ENCODE peak calls at places on chromosomes 13 and 19, in seven cellular contexts. A, R, D, N, J, M and G are unnamed samples.

GRCh38 chr19:6103217-6103644 is 7.1 kb downstream of the RFX2 start:
- DNase-seq in M (peak; percentile 81), A (peak; percentile 94), N (no peak), J (peak; percentile 99), R (no peak), D (peak; percentile 91), G (no peak)

GRCh38 chr13:104530741-104531140 is 1464.5 kb upstream of the SLC10A2 start:
- DNase-seq in D (no peak), J (no peak), M (no peak), R (no peak), N (no peak), A (peak; percentile 39), G (no peak)

GRCh38 chr13:43269037-43269476 is 245.7 kb downstream of the DNAJC15 start:
- DNase-seq in M (no peak), A (peak; percentile 99), R (no peak), D (peak; percentile 96), N (peak; percentile 20), J (peak; percentile 96), G (no peak)

GRCh38 chr19:12648088-12648487 is 18.5 kb downstream of the MAN2B1 start:
- DNase-seq in D (no peak), A (no peak), N (no peak), R (no peak), J (no peak), M (no peak), G (no peak)

GRCh38 chr13:99689955-99690354 is 188.7 kb downstream of the TM9SF2 start:
- DNase-seq in A (no peak), R (no peak), J (no peak), N (peak; percentile 15), M (no peak), D (no peak), G (no peak)

GRCh38 chr19:42554046-42554575 is 25.8 kb upstream of the CEACAM1 start:
- DNase-seq in J (no peak), A (no peak), D (no peak), M (no peak), R (no peak), N (no peak), G (no peak)

GRCh38 chr19:51422053-51422448 is 4.6 kb upstream of the SIGLEC10 start:
- DNase-seq in D (peak; percentile 78), A (peak; percentile 25), N (peak; percentile 99), J (peak; percentile 26), M (peak; percentile 71), R (peak; percentile 81), G (peak; percentile 85)

GRCh38 chr13:83716121-83716520 is 166.2 kb downstream of the SLITRK1 start:
- DNase-seq in J (no peak), D (no peak), M (no peak), A (peak; percentile 46), R (no peak), N (no peak), G (no peak)

GRCh38 chr13:97878421-97879375 is 74.8 kb upstream of the IPO5 start:
- DNase-seq in J (peak; percentile 34), D (no peak), M (no peak), N (no peak), A (peak; percentile 19), R (no peak), G (no peak)

GRCh38 chr13:81393686-81394085 is 1052.8 kb upstream of the SPRY2 start:
- DNase-seq in N (no peak), A (no peak), J (no peak), D (no peak), M (no peak), R (no peak), G (no peak)

GRCh38 chr19:18070181-18070580 is 16.6 kb downstream of the IL12RB1 start:
- DNase-seq in J (no peak), D (peak; percentile 19), N (no peak), A (peak; percentile 6), M (no peak), R (no peak), G (no peak)

GRCh38 chr13:42893346-42893745 is 98.7 kb downstream of the EPSTI1 start:
- DNase-seq in M (no peak), D (peak; percentile 60), N (no peak), R (no peak), J (peak; percentile 61), A (peak; percentile 34), G (no peak)

GRCh38 chr13:44159633-44160279 is 213.9 kb upstream of the SERP2 start:
- DNase-seq in N (no peak), J (peak; percentile 100), D (no peak), R (no peak), A (peak; percentile 51), M (no peak), G (no peak)

GRCh38 chr19:18496167-18496979 is 25.5 kb downstream of the ELL start:
- DNase-seq in M (no peak), A (peak; percentile 59), J (peak; percentile 88), N (no peak), R (no peak), D (peak; percentile 43), G (peak; percentile 28)

GRCh38 chr13:113945857-113946408 is 27.9 kb downstream of the C13orf46 start:
- DNase-seq in M (peak; percentile 5), R (no peak), J (no peak), D (no peak), N (no peak), A (no peak), G (no peak)

GRCh38 chr13:40982772-40983171 is 36.3 kb downstream of the ELF1 start:
- DNase-seq in R (peak; percentile 93), A (peak; percentile 67), N (no peak), D (peak; percentile 94), J (peak; percentile 72), M (no peak), G (peak; percentile 56)

GRCh38 chr13:109276261-109276660 is 510.1 kb downstream of the IRS2 start:
- DNase-seq in N (no peak), D (no peak), A (no peak), R (no peak), M (no peak), J (no peak), G (no peak)

GRCh38 chr19:20167020-20167644 is at the start of gene ZNF486:
- DNase-seq in M (peak; percentile 94), D (peak; percentile 97), J (peak; percentile 86), N (peak; percentile 92), R (peak; percentile 99), A (peak; percentile 93), G (peak; percentile 94)

GRCh38 chr19:15101479-15102082 is 5.6 kb upstream of the SYDE1 start:
- DNase-seq in D (peak; percentile 65), N (peak; percentile 49), A (peak; percentile 27), M (no peak), R (peak; percentile 70), J (peak; percentile 65), G (peak; percentile 68)

GRCh38 chr13:113756441-113757097 is 2.5 kb upstream of the TMEM255B start:
- DNase-seq in A (no peak), J (peak; percentile 46), M (no peak), D (peak; percentile 8), R (no peak), N (no peak), G (no peak)